ENCODE peak calls at places on chromosomes 4 and X, in seven cellular contexts. One of them, this sample, is unnamed.
A peak's percentile ranks its signal among the peaks of the same experiment; 100 is the strongest.

GRCh38 chr4:85005865-85006377 is 39.4 kb upstream of the WDFY3 start:
- DNase-seq in HuH-7.5: no peak
- DNase-seq in fibroblast of lung: peak; percentile 86
- DNase-seq in NCI-H1092: no peak
- DNase-seq in CD8-positive, alpha-beta memory T cell: no peak
- DNase-seq in psoas muscle: no peak
- DNase-seq in CD4-positive, alpha-beta T cell: no peak
- DNase-seq in this sample: no peak

GRCh38 chr4:25486171-25486570 is 109.1 kb downstream of the ANAPC4 start:
- DNase-seq in CD8-positive, alpha-beta memory T cell: no peak
- DNase-seq in fibroblast of lung: peak; percentile 62
- DNase-seq in psoas muscle: no peak
- DNase-seq in HuH-7.5: no peak
- DNase-seq in NCI-H1092: no peak
- DNase-seq in CD4-positive, alpha-beta T cell: no peak
- DNase-seq in this sample: no peak

GRCh38 chr4:64584981-64585557 is 175.8 kb upstream of the TECRL start:
- DNase-seq in psoas muscle: no peak
- DNase-seq in NCI-H1092: peak; percentile 14
- DNase-seq in HuH-7.5: peak; percentile 2
- DNase-seq in CD4-positive, alpha-beta T cell: no peak
- DNase-seq in CD8-positive, alpha-beta memory T cell: no peak
- DNase-seq in fibroblast of lung: peak; percentile 36
- DNase-seq in this sample: no peak

GRCh38 chrX:95841863-95842262 is 842.8 kb upstream of the DIAPH2 start:
- DNase-seq in CD8-positive, alpha-beta memory T cell: no peak
- DNase-seq in HuH-7.5: no peak
- DNase-seq in psoas muscle: no peak
- DNase-seq in CD4-positive, alpha-beta T cell: no peak
- DNase-seq in fibroblast of lung: no peak
- DNase-seq in NCI-H1092: no peak
- DNase-seq in this sample: no peak

GRCh38 chrX:8520791-8521190 is 56.2 kb downstream of the VCX3B start:
- DNase-seq in fibroblast of lung: peak; percentile 65
- DNase-seq in CD8-positive, alpha-beta memory T cell: no peak
- DNase-seq in CD4-positive, alpha-beta T cell: no peak
- DNase-seq in NCI-H1092: peak; percentile 1
- DNase-seq in HuH-7.5: no peak
- DNase-seq in psoas muscle: no peak
- DNase-seq in this sample: no peak

GRCh38 chr4:158930573-158930972 is 161.7 kb downstream of the FNIP2 start:
- DNase-seq in fibroblast of lung: no peak
- DNase-seq in HuH-7.5: no peak
- DNase-seq in CD8-positive, alpha-beta memory T cell: no peak
- DNase-seq in NCI-H1092: no peak
- DNase-seq in CD4-positive, alpha-beta T cell: no peak
- DNase-seq in psoas muscle: no peak
- DNase-seq in this sample: no peak

GRCh38 chr4:154164931-154165839 is 326.4 kb downstream of the DCHS2 start:
- DNase-seq in NCI-H1092: no peak
- DNase-seq in fibroblast of lung: peak; percentile 98
- DNase-seq in CD4-positive, alpha-beta T cell: no peak
- DNase-seq in psoas muscle: no peak
- DNase-seq in CD8-positive, alpha-beta memory T cell: no peak
- DNase-seq in HuH-7.5: no peak
- DNase-seq in this sample: peak; percentile 34

GRCh38 chr4:140027135-140027534 is 126.8 kb downstream of the MAML3 start:
- DNase-seq in CD8-positive, alpha-beta memory T cell: no peak
- DNase-seq in HuH-7.5: no peak
- DNase-seq in psoas muscle: no peak
- DNase-seq in NCI-H1092: no peak
- DNase-seq in fibroblast of lung: no peak
- DNase-seq in CD4-positive, alpha-beta T cell: no peak
- DNase-seq in this sample: no peak

GRCh38 chr4:53100801-53101581 is 238.9 kb downstream of the RASL11B start:
- DNase-seq in HuH-7.5: no peak
- DNase-seq in psoas muscle: no peak
- DNase-seq in CD8-positive, alpha-beta memory T cell: no peak
- DNase-seq in fibroblast of lung: peak; percentile 94
- DNase-seq in CD4-positive, alpha-beta T cell: no peak
- DNase-seq in NCI-H1092: no peak
- DNase-seq in this sample: no peak

GRCh38 chr4:8728536-8729407 is 136.2 kb downstream of the CPZ start:
- DNase-seq in CD4-positive, alpha-beta T cell: no peak
- DNase-seq in psoas muscle: no peak
- DNase-seq in fibroblast of lung: no peak
- DNase-seq in CD8-positive, alpha-beta memory T cell: no peak
- DNase-seq in HuH-7.5: no peak
- DNase-seq in NCI-H1092: no peak
- DNase-seq in this sample: no peak

GRCh38 chr4:80521438-80521837 is 185.9 kb downstream of the CFAP299 start:
- DNase-seq in psoas muscle: no peak
- DNase-seq in fibroblast of lung: no peak
- DNase-seq in CD4-positive, alpha-beta T cell: no peak
- DNase-seq in CD8-positive, alpha-beta memory T cell: no peak
- DNase-seq in HuH-7.5: no peak
- DNase-seq in NCI-H1092: no peak
- DNase-seq in this sample: no peak

GRCh38 chr4:171031338-171031737 is 781.9 kb upstream of the GALNTL6 start:
- DNase-seq in fibroblast of lung: no peak
- DNase-seq in CD4-positive, alpha-beta T cell: no peak
- DNase-seq in psoas muscle: no peak
- DNase-seq in NCI-H1092: no peak
- DNase-seq in HuH-7.5: no peak
- DNase-seq in CD8-positive, alpha-beta memory T cell: no peak
- DNase-seq in this sample: no peak

GRCh38 chrX:40496728-40497127 is 84.0 kb upstream of the ATP6AP2 start:
- DNase-seq in CD4-positive, alpha-beta T cell: no peak
- DNase-seq in fibroblast of lung: peak; percentile 45
- DNase-seq in CD8-positive, alpha-beta memory T cell: no peak
- DNase-seq in NCI-H1092: peak; percentile 12
- DNase-seq in psoas muscle: no peak
- DNase-seq in HuH-7.5: no peak
- DNase-seq in this sample: no peak

GRCh38 chr4:169791527-169792156 is 33.9 kb upstream of the HPF1 start:
- DNase-seq in NCI-H1092: peak; percentile 44
- DNase-seq in CD8-positive, alpha-beta memory T cell: no peak
- DNase-seq in HuH-7.5: peak; percentile 18
- DNase-seq in fibroblast of lung: peak; percentile 65
- DNase-seq in psoas muscle: no peak
- DNase-seq in CD4-positive, alpha-beta T cell: no peak
- DNase-seq in this sample: no peak

GRCh38 chr4:143337600-143338287 is 1.1 kb downstream of the GAB1 start:
- DNase-seq in NCI-H1092: no peak
- DNase-seq in fibroblast of lung: peak; percentile 67
- DNase-seq in psoas muscle: peak; percentile 50
- DNase-seq in CD8-positive, alpha-beta memory T cell: no peak
- DNase-seq in HuH-7.5: peak; percentile 22
- DNase-seq in CD4-positive, alpha-beta T cell: no peak
- DNase-seq in this sample: no peak

GRCh38 chr4:94507708-94508107 is 56.0 kb downstream of the PDLIM5 start:
- DNase-seq in psoas muscle: peak; percentile 36
- DNase-seq in HuH-7.5: no peak
- DNase-seq in CD8-positive, alpha-beta memory T cell: no peak
- DNase-seq in CD4-positive, alpha-beta T cell: no peak
- DNase-seq in fibroblast of lung: peak; percentile 93
- DNase-seq in NCI-H1092: no peak
- DNase-seq in this sample: no peak

GRCh38 chr4:13989496-13989895 is 362.0 kb upstream of the BOD1L1 start:
- DNase-seq in psoas muscle: no peak
- DNase-seq in CD8-positive, alpha-beta memory T cell: no peak
- DNase-seq in NCI-H1092: no peak
- DNase-seq in CD4-positive, alpha-beta T cell: no peak
- DNase-seq in HuH-7.5: no peak
- DNase-seq in fibroblast of lung: peak; percentile 60
- DNase-seq in this sample: no peak

GRCh38 chr4:40984051-40984450 is 230.3 kb downstream of the APBB2 start:
- DNase-seq in fibroblast of lung: peak; percentile 39
- DNase-seq in psoas muscle: no peak
- DNase-seq in HuH-7.5: no peak
- DNase-seq in CD8-positive, alpha-beta memory T cell: no peak
- DNase-seq in CD4-positive, alpha-beta T cell: no peak
- DNase-seq in NCI-H1092: no peak
- DNase-seq in this sample: no peak

GRCh38 chrX:16977771-16978170 is 31.3 kb downstream of the REPS2 start:
- DNase-seq in CD4-positive, alpha-beta T cell: no peak
- DNase-seq in psoas muscle: no peak
- DNase-seq in NCI-H1092: no peak
- DNase-seq in fibroblast of lung: no peak
- DNase-seq in HuH-7.5: no peak
- DNase-seq in CD8-positive, alpha-beta memory T cell: no peak
- DNase-seq in this sample: no peak

GRCh38 chr4:124167602-124168001 is 544.9 kb downstream of the ANKRD50 start:
- DNase-seq in psoas muscle: no peak
- DNase-seq in fibroblast of lung: peak; percentile 59
- DNase-seq in CD8-positive, alpha-beta memory T cell: no peak
- DNase-seq in NCI-H1092: no peak
- DNase-seq in CD4-positive, alpha-beta T cell: no peak
- DNase-seq in HuH-7.5: no peak
- DNase-seq in this sample: no peak

GRCh38 chr4:97500423-97500822 is 642.9 kb downstream of the STPG2 start:
- DNase-seq in CD8-positive, alpha-beta memory T cell: no peak
- DNase-seq in fibroblast of lung: no peak
- DNase-seq in psoas muscle: no peak
- DNase-seq in NCI-H1092: no peak
- DNase-seq in HuH-7.5: no peak
- DNase-seq in CD4-positive, alpha-beta T cell: no peak
- DNase-seq in this sample: no peak

GRCh38 chr4:91935217-91935616 is 368.5 kb upstream of the GRID2 start:
- DNase-seq in CD4-positive, alpha-beta T cell: no peak
- DNase-seq in CD8-positive, alpha-beta memory T cell: no peak
- DNase-seq in psoas muscle: no peak
- DNase-seq in HuH-7.5: no peak
- DNase-seq in fibroblast of lung: no peak
- DNase-seq in NCI-H1092: no peak
- DNase-seq in this sample: no peak

GRCh38 chr4:137124278-137124932 is 407.9 kb downstream of the PCDH18 start:
- DNase-seq in HuH-7.5: peak; percentile 2
- DNase-seq in psoas muscle: no peak
- DNase-seq in NCI-H1092: peak; percentile 13
- DNase-seq in CD8-positive, alpha-beta memory T cell: no peak
- DNase-seq in CD4-positive, alpha-beta T cell: no peak
- DNase-seq in fibroblast of lung: peak; percentile 55
- DNase-seq in this sample: no peak

GRCh38 chr4:83285022-83285387 is 407 bp upstream of the COQ2 start:
- DNase-seq in CD8-positive, alpha-beta memory T cell: no peak
- DNase-seq in psoas muscle: no peak
- DNase-seq in fibroblast of lung: peak; percentile 55
- DNase-seq in CD4-positive, alpha-beta T cell: no peak
- DNase-seq in NCI-H1092: peak; percentile 4
- DNase-seq in HuH-7.5: peak; percentile 21
- DNase-seq in this sample: peak; percentile 20

GRCh38 chr4:147509386-147509785 is 28.5 kb downstream of the EDNRA start:
- DNase-seq in NCI-H1092: no peak
- DNase-seq in psoas muscle: no peak
- DNase-seq in CD4-positive, alpha-beta T cell: no peak
- DNase-seq in fibroblast of lung: no peak
- DNase-seq in CD8-positive, alpha-beta memory T cell: no peak
- DNase-seq in HuH-7.5: no peak
- DNase-seq in this sample: no peak

GRCh38 chr4:8182858-8183725 is 16.0 kb upstream of the SH3TC1 start:
- DNase-seq in CD4-positive, alpha-beta T cell: no peak
- DNase-seq in fibroblast of lung: peak; percentile 83
- DNase-seq in NCI-H1092: no peak
- DNase-seq in HuH-7.5: peak; percentile 78
- DNase-seq in psoas muscle: peak; percentile 87
- DNase-seq in CD8-positive, alpha-beta memory T cell: no peak
- DNase-seq in this sample: no peak

This sample was measured in T-helper 2 cell treated with Interferon-gamma antibody and Interleukin-4, amounts not matched to agents 5 μg/mL and 100 μg/mL, for 36 hours.